ENCODE peak calls at places on chromosomes 5 and 9, in six cellular contexts. One of them, this sample, is unnamed. For H3K4me1, the result is how much of the 10 kb centered on the place peaks cover.

GRCh38 chr5:150112211-150113046 is 26.1 kb upstream of the CSF1R start:
- DNase-seq in vagina: no peak
- DNase-seq in fibroblast of lung: peak
- DNase-seq in SK-N-SH: peak
- DNase-seq in ovary: peak
- DNase-seq in neural progenitor cell: peak
- DNase-seq in this sample: no peak

GRCh38 chr5:145937432-145938250 is 1.3 kb downstream of the SH3RF2 start:
- DNase-seq in vagina: no peak
- DNase-seq in fibroblast of lung: peak
- DNase-seq in SK-N-SH: peak
- DNase-seq in ovary: no peak
- DNase-seq in neural progenitor cell: no peak
- DNase-seq in this sample: no peak

GRCh38 chr9:15824310-15824709 is 271.5 kb downstream of the CCDC171 start:
- DNase-seq in vagina: no peak
- DNase-seq in fibroblast of lung: peak
- DNase-seq in SK-N-SH: no peak
- DNase-seq in ovary: no peak
- DNase-seq in neural progenitor cell: peak
- DNase-seq in this sample: peak

GRCh38 chr9:126334626-126335621 is 8.3 kb downstream of the MVB12B start:
- DNase-seq in vagina: no peak
- DNase-seq in fibroblast of lung: peak
- DNase-seq in SK-N-SH: no peak
- DNase-seq in ovary: no peak
- DNase-seq in neural progenitor cell: no peak
- DNase-seq in this sample: no peak

GRCh38 chr5:89338935-89339334 is 456.0 kb upstream of the MEF2C start:
- DNase-seq in vagina: no peak
- DNase-seq in fibroblast of lung: peak
- DNase-seq in SK-N-SH: no peak
- DNase-seq in ovary: no peak
- DNase-seq in neural progenitor cell: no peak
- DNase-seq in this sample: no peak

GRCh38 chr5:153031326-153031725 is 459.1 kb upstream of the GRIA1 start:
- DNase-seq in vagina: no peak
- DNase-seq in fibroblast of lung: no peak
- DNase-seq in SK-N-SH: no peak
- DNase-seq in ovary: no peak
- DNase-seq in neural progenitor cell: no peak
- DNase-seq in this sample: no peak

GRCh38 chr9:9771314-9771713 is 841.5 kb downstream of the PTPRD start:
- DNase-seq in vagina: no peak
- DNase-seq in fibroblast of lung: no peak
- DNase-seq in SK-N-SH: no peak
- DNase-seq in ovary: no peak
- DNase-seq in neural progenitor cell: no peak
- DNase-seq in this sample: no peak

GRCh38 chr9:135224921-135225541 is 137.6 kb downstream of the OLFM1 start:
- DNase-seq in vagina: no peak
- DNase-seq in fibroblast of lung: no peak
- DNase-seq in SK-N-SH: peak
- DNase-seq in ovary: no peak
- DNase-seq in neural progenitor cell: peak
- DNase-seq in this sample: no peak

GRCh38 chr5:1016036-1016435 is 7.4 kb downstream of the NKD2 start:
- DNase-seq in vagina: no peak
- DNase-seq in fibroblast of lung: no peak
- DNase-seq in SK-N-SH: no peak
- DNase-seq in ovary: no peak
- DNase-seq in neural progenitor cell: no peak
- DNase-seq in this sample: no peak

GRCh38 chr9:100090880-100091279 is 7.9 kb downstream of the ERP44 start:
- DNase-seq in vagina: no peak
- DNase-seq in fibroblast of lung: no peak
- DNase-seq in SK-N-SH: no peak
- DNase-seq in ovary: no peak
- DNase-seq in neural progenitor cell: no peak
- DNase-seq in this sample: no peak
- H3K4me1 ChIP-seq in vagina: under half
- H3K4me1 ChIP-seq in fibroblast of lung: under half
- H3K4me1 ChIP-seq in SK-N-SH: under half
- H3K4me1 ChIP-seq in ovary: under half
- H3K4me1 ChIP-seq in neural progenitor cell: under half
- H3K4me1 ChIP-seq in this sample: under half

GRCh38 chr5:157547909-157548512 is 27.6 kb downstream of the ADAM19 start:
- DNase-seq in vagina: no peak
- DNase-seq in fibroblast of lung: no peak
- DNase-seq in SK-N-SH: no peak
- DNase-seq in ovary: no peak
- DNase-seq in neural progenitor cell: no peak
- DNase-seq in this sample: no peak

GRCh38 chr5:157549954-157550549 is 25.5 kb downstream of the ADAM19 start:
- DNase-seq in vagina: no peak
- DNase-seq in fibroblast of lung: peak
- DNase-seq in SK-N-SH: no peak
- DNase-seq in ovary: no peak
- DNase-seq in neural progenitor cell: no peak
- DNase-seq in this sample: no peak

GRCh38 chr5:157550668-157551067 is 24.9 kb downstream of the ADAM19 start:
- DNase-seq in vagina: no peak
- DNase-seq in fibroblast of lung: no peak
- DNase-seq in SK-N-SH: no peak
- DNase-seq in ovary: no peak
- DNase-seq in neural progenitor cell: no peak
- DNase-seq in this sample: no peak

GRCh38 chr5:157548513-157549282 is 26.9 kb downstream of the ADAM19 start:
- DNase-seq in vagina: no peak
- DNase-seq in fibroblast of lung: peak
- DNase-seq in SK-N-SH: no peak
- DNase-seq in ovary: no peak
- DNase-seq in neural progenitor cell: no peak
- DNase-seq in this sample: no peak

DNA sequence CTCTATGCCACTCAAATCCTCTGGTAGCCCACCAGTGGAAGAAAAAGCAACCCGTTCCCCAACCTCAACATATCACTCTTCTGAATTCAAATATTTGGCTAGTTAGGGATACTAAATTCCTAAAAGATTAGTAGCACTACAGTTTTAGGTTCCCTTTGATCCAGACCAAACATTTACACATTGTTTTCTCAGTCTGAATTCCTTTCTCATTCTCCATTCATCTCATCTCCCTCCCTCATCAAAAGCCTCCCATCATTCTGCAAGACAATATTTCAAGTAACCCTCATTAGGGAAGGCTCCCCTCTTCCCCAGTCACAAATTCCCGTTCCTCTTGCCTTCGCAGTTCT is 26.3 kb downstream of the ADAM19 start:
- DNase-seq in vagina: no peak
- DNase-seq in fibroblast of lung: peak
- DNase-seq in SK-N-SH: no peak
- DNase-seq in ovary: no peak
- DNase-seq in neural progenitor cell: no peak
- DNase-seq in this sample: no peak
- H3K4me1 ChIP-seq in vagina: under half
- H3K4me1 ChIP-seq in fibroblast of lung: half or more
- H3K4me1 ChIP-seq in SK-N-SH: under half
- H3K4me1 ChIP-seq in ovary: under half
- H3K4me1 ChIP-seq in neural progenitor cell: under half
- H3K4me1 ChIP-seq in this sample: under half

DNA sequence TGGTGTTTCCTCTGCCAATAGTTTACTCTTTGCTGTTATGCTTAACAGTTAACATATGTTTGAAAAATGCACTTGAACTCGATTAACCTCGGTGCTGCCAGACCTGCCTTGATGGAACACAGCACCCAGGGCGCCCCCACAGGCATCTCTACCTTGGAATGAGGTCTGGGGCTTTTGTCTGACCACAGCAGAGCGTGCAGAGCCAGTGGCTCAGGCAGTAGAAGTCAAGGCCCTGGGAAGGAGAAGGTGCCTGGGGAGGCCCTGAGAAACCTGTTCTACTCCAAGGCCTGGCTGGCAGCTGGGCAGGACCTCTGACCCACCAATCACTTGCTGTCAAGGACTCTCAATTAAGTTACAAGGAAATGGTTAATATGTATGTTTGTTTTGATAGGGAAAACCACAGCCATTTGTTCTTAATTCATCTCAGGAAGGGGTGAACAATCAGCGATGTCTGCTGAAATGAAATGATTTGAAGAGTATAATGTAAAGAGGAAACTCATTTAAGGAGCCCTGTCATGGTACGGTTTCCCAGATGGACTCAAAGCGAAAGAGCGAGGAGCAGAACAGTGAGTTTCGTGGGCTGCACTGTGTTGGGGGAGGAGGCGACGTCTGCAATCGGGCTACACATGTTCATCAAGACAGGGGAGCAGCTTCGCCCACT is 21.9 kb downstream of the MACROH2A1 start:
- DNase-seq in vagina: no peak
- DNase-seq in fibroblast of lung: no peak
- DNase-seq in SK-N-SH: peak
- DNase-seq in ovary: no peak
- DNase-seq in neural progenitor cell: no peak
- DNase-seq in this sample: no peak
- H3K4me1 ChIP-seq in vagina: under half
- H3K4me1 ChIP-seq in fibroblast of lung: under half
- H3K4me1 ChIP-seq in SK-N-SH: half or more
- H3K4me1 ChIP-seq in ovary: under half
- H3K4me1 ChIP-seq in neural progenitor cell: under half
- H3K4me1 ChIP-seq in this sample: half or more

GRCh38 chr5:54741711-54742110 is 224.2 kb downstream of the SNX18 start:
- DNase-seq in vagina: no peak
- DNase-seq in fibroblast of lung: no peak
- DNase-seq in SK-N-SH: no peak
- DNase-seq in ovary: no peak
- DNase-seq in neural progenitor cell: no peak
- DNase-seq in this sample: no peak
- H3K4me1 ChIP-seq in vagina: under half
- H3K4me1 ChIP-seq in fibroblast of lung: under half
- H3K4me1 ChIP-seq in SK-N-SH: under half
- H3K4me1 ChIP-seq in ovary: under half
- H3K4me1 ChIP-seq in neural progenitor cell: under half
- H3K4me1 ChIP-seq in this sample: under half

This sample was measured in DND-41.